ENCODE peak calls at places on chromosomes 13 and 19, in seven cellular contexts. I, T, O, Y, U, A and P are unnamed samples.

GRCh38 chr19:46618670-46619231 is 6.1 kb downstream of the PTGIR start:
- DNase-seq in T (no peak), U (no peak), I (peak; percentile 72), Y (no peak), O (no peak), A (no peak), P (peak; percentile 29)

GRCh38 chr13:42981317-42981716 is 10.7 kb downstream of the EPSTI1 start:
- DNase-seq in O (no peak), I (peak; percentile 65), U (no peak), A (peak; percentile 18), Y (no peak), T (no peak), P (peak; percentile 67)

GRCh38 chr13:105035092-105035491 is 1500.4 kb downstream of the EFNB2 start:
- DNase-seq in U (no peak), I (no peak), A (no peak), Y (no peak), O (no peak), T (no peak), P (no peak)

GRCh38 chr19:16951529-16951928 is 62.7 kb downstream of the F2RL3 start:
- DNase-seq in O (no peak), T (no peak), A (peak; percentile 25), Y (no peak), I (no peak), U (no peak), P (no peak)

GRCh38 chr19:16076958-16077611 is 790 bp downstream of the TPM4 start:
- DNase-seq in A (no peak), Y (no peak), I (peak; percentile 53), U (peak; percentile 48), O (no peak), T (no peak), P (peak; percentile 64)

GRCh38 chr19:35207391-35207871 is 21.1 kb downstream of the FAM187B start:
- DNase-seq in Y (peak; percentile 48), A (no peak), I (no peak), O (no peak), T (no peak), U (no peak), P (no peak)

GRCh38 chr19:6425732-6426686 is 1.4 kb upstream of the KHSRP start:
- DNase-seq in T (no peak), Y (no peak), I (no peak), A (no peak), O (no peak), U (peak; percentile 11), P (no peak)

GRCh38 chr19:45981350-45981749 is 7.7 kb upstream of the NOVA2 start:
- DNase-seq in Y (no peak), A (peak; percentile 57), U (no peak), O (no peak), I (peak; percentile 33), T (no peak), P (no peak)

GRCh38 chr13:41426047-41426446 is 31.3 kb upstream of the RGCC start:
- DNase-seq in I (no peak), O (no peak), U (no peak), A (no peak), T (no peak), Y (no peak), P (no peak)

GRCh38 chr19:21022996-21023395 is 2.5 kb downstream of the ZNF430 start:
- DNase-seq in Y (no peak), O (no peak), T (peak; percentile 33), I (peak; percentile 49), U (peak; percentile 25), A (peak; percentile 85), P (peak; percentile 73)

GRCh38 chr13:20391597-20392452 is 133.8 kb downstream of the CRYL1 start:
- DNase-seq in Y (no peak), T (no peak), O (no peak), I (no peak), U (peak; percentile 40), A (no peak), P (no peak)

GRCh38 chr19:50187937-50188336 is 15.5 kb upstream of the MYH14 start:
- DNase-seq in I (no peak), A (no peak), T (no peak), U (no peak), Y (no peak), O (no peak), P (no peak)

GRCh38 chr19:4878491-4878968 is 11.1 kb upstream of the PLIN3 start:
- DNase-seq in I (no peak), A (no peak), Y (no peak), T (peak; percentile 30), O (no peak), U (no peak), P (no peak)

GRCh38 chr13:36850790-36851438 is 31.9 kb downstream of the RFXAP start:
- DNase-seq in T (no peak), A (no peak), I (no peak), U (peak; percentile 43), Y (no peak), O (no peak), P (no peak)

GRCh38 chr19:41530184-41530534 is 45.8 kb upstream of the CEACAM21 start:
- DNase-seq in O (no peak), A (no peak), I (no peak), Y (no peak), T (no peak), U (no peak), P (no peak)

GRCh38 chr13:70668983-70669382 is 560.7 kb upstream of the KLHL1 start:
- DNase-seq in O (no peak), I (no peak), A (no peak), U (no peak), T (no peak), Y (no peak), P (peak; percentile 4)

GRCh38 chr19:21848706-21849105 is 12.7 kb upstream of the ZNF43 start:
- DNase-seq in Y (no peak), A (peak; percentile 74), U (no peak), O (no peak), I (peak; percentile 5), T (no peak), P (no peak)

GRCh38 chr19:16252459-16253205 is 54.9 kb downstream of the AP1M1 start:
- DNase-seq in Y (no peak), A (no peak), U (no peak), O (no peak), I (no peak), T (no peak), P (no peak)

GRCh38 chr13:82717249-82717648 is 1165.0 kb downstream of the SLITRK1 start:
- DNase-seq in T (no peak), A (peak; percentile 89), U (no peak), O (no peak), Y (no peak), I (peak; percentile 67), P (peak; percentile 66)

GRCh38 chr13:101417043-101417406 is 717 bp upstream of the NALCN start:
- DNase-seq in A (peak; percentile 64), U (peak; percentile 2), I (peak; percentile 45), O (no peak), Y (no peak), T (no peak), P (peak; percentile 55)

GRCh38 chr13:105464249-105464648 is 1071.2 kb downstream of the EFNB2 start:
- DNase-seq in A (peak; percentile 68), U (peak; percentile 14), T (no peak), I (no peak), O (no peak), Y (no peak), P (no peak)

GRCh38 chr19:52992109-52993004 is 21.4 kb upstream of the ERVV-1 start:
- DNase-seq in Y (no peak), I (peak; percentile 5), U (peak; percentile 21), O (no peak), T (no peak), A (peak; percentile 9), P (no peak)

GRCh38 chr13:68810660-68811059 is 1297.0 kb upstream of the ATXN8OS start:
- DNase-seq in I (no peak), O (no peak), T (no peak), Y (no peak), A (no peak), U (peak; percentile 60), P (no peak)

GRCh38 chr19:27741236-27741635 is 1471.7 kb downstream of the UQCRFS1 start:
- DNase-seq in O (no peak), I (no peak), U (no peak), A (no peak), Y (no peak), T (no peak), P (no peak)

GRCh38 chr13:97192166-97192565 is 30.0 kb upstream of the MBNL2 start:
- DNase-seq in T (no peak), U (peak; percentile 78), A (no peak), I (no peak), O (no peak), Y (no peak), P (no peak)

GRCh38 chr13:60944863-60945262 is 470.8 kb downstream of the PCDH20 start:
- DNase-seq in T (no peak), O (no peak), U (no peak), A (no peak), I (no peak), Y (no peak), P (no peak)

GRCh38 chr19:42568006-42568405 is 26.7 kb downstream of the CEACAM8 start:
- DNase-seq in U (no peak), T (no peak), O (no peak), Y (no peak), A (no peak), I (no peak), P (no peak)

GRCh38 chr13:89755729-89756492 is 1591.6 kb upstream of the MIR17HG start:
- DNase-seq in O (no peak), Y (no peak), U (peak; percentile 11), T (no peak), A (no peak), I (no peak), P (no peak)

GRCh38 chr13:40779049-40779448 is 8.1 kb upstream of the MRPS31 start:
- DNase-seq in T (no peak), A (no peak), U (peak; percentile 44), O (no peak), Y (no peak), I (no peak), P (no peak)

GRCh38 chr19:13103585-13103923 is 896 bp upstream of the LYL1 start:
- DNase-seq in U (no peak), I (no peak), T (no peak), Y (no peak), O (no peak), A (no peak), P (no peak)

GRCh38 chr13:44921931-44922758 is 67.1 kb downstream of the NUFIP1 start:
- DNase-seq in U (no peak), I (peak; percentile 97), Y (no peak), O (no peak), T (no peak), A (peak; percentile 99), P (peak; percentile 88)

GRCh38 chr13:71801781-71802180 is 65.2 kb downstream of the DACH1 start:
- DNase-seq in U (no peak), O (no peak), I (no peak), Y (no peak), T (no peak), A (no peak), P (no peak)

GRCh38 chr19:4742717-4743646 is 19.3 kb upstream of the DPP9 start:
- DNase-seq in A (no peak), O (no peak), T (no peak), Y (no peak), I (no peak), U (peak; percentile 36), P (no peak)